ENCODE peak calls at places on chromosome 6, in eight cellular contexts. L is hypothalamus, F is GM12865, I is right cardiac atrium, N is aorta, Z is prostate gland, C is ELR, A is GM23248. M is an unnamed sample.

GRCh38 chr6:74657033-74657432 is 548.8 kb downstream of the COL12A1 start:
- DNase-seq in L (no peak), F (no peak), I (no peak), N (no peak), Z (no peak), C (peak), A (peak), M (no peak)

GRCh38 chr6:134287863-134288537 is 29.9 kb downstream of the SGK1 start:
- DNase-seq in L (no peak), F (peak), I (no peak), N (no peak), Z (no peak), C (peak), A (peak), M (no peak)

GRCh38 chr6:166743415-166743814 is 116.4 kb upstream of the RPS6KA2 start:
- DNase-seq in L (no peak), F (no peak), I (no peak), N (no peak), Z (no peak), C (no peak), A (no peak), M (peak)

GRCh38 chr6:70280462-70280861 is 22.4 kb downstream of the COL9A1 start:
- DNase-seq in L (no peak), F (no peak), I (peak), N (no peak), Z (no peak), C (no peak), A (no peak), M (no peak)

GRCh38 chr6:47135772-47136171 is 93.6 kb upstream of the ADGRF1 start:
- DNase-seq in L (no peak), F (no peak), I (no peak), N (no peak), Z (peak), C (peak), A (peak), M (no peak)

GRCh38 chr6:31579119-31579505 is 3.1 kb downstream of the LTB start:
- DNase-seq in L (no peak), F (no peak), I (no peak), N (no peak), Z (no peak), C (no peak), A (no peak), M (no peak)

GRCh38 chr6:53922571-53922981 is 127.8 kb downstream of the LRRC1 start:
- DNase-seq in L (no peak), F (no peak), I (no peak), N (no peak), Z (no peak), C (no peak), A (no peak), M (no peak)

GRCh38 chr6:165969184-165969583 is 198.5 kb downstream of the TBXT start:
- DNase-seq in L (no peak), F (no peak), I (no peak), N (no peak), Z (no peak), C (no peak), A (no peak), M (no peak)

GRCh38 chr6:144283781-144284473 is 1.2 kb upstream of the UTRN start:
- DNase-seq in L (no peak), F (no peak), I (no peak), N (no peak), Z (peak), C (peak), A (peak), M (peak)

GRCh38 chr6:139597781-139598368 is 223.4 kb upstream of the CITED2 start:
- DNase-seq in L (no peak), F (no peak), I (peak), N (peak), Z (peak), C (peak), A (peak), M (peak)

GRCh38 chr6:143698759-143699750 is 21.3 kb downstream of the PHACTR2 start:
- DNase-seq in L (no peak), F (no peak), I (no peak), N (no peak), Z (no peak), C (no peak), A (no peak), M (no peak)

GRCh38 chr6:142537612-142538478 is 236.0 kb downstream of the ADGRG6 start:
- DNase-seq in L (no peak), F (peak), I (no peak), N (no peak), Z (no peak), C (peak), A (peak), M (peak)

GRCh38 chr6:29705389-29706231 is 17.6 kb upstream of the HLA-F start:
- DNase-seq in L (no peak), F (no peak), I (no peak), N (no peak), Z (no peak), C (peak), A (peak), M (peak)

GRCh38 chr6:19999319-20000191 is 162.4 kb downstream of the ID4 start:
- DNase-seq in L (no peak), F (peak), I (no peak), N (no peak), Z (no peak), C (peak), A (peak), M (no peak)

GRCh38 chr6:82040405-82041221 is 206.9 kb downstream of the IBTK start:
- DNase-seq in L (no peak), F (peak), I (no peak), N (no peak), Z (peak), C (peak), A (peak), M (peak)

M was measured in cardiac muscle cell.